ENCODE peak calls at places on chromosomes 3 and 15, in five cellular contexts. Y is breast epithelium, M is HepG2, S is esophagus squamous epithelium, J is uterus. L is an unnamed sample.

GRCh38 chr3:190696777-190697501 is 165.6 kb downstream of the GMNC start:
- DNase-seq in Y (no peak), M (peak), S (no peak), J (no peak), L (no peak)

GRCh38 chr3:100268986-100269385 is 8.2 kb downstream of the TBC1D23 start:
- DNase-seq in Y (no peak), M (no peak), S (no peak), J (no peak), L (no peak)

GRCh38 chr3:64549869-64550268 is 137.9 kb downstream of the ADAMTS9 start:
- DNase-seq in Y (no peak), M (no peak), S (no peak), J (no peak), L (no peak)

GRCh38 chr3:13256845-13257244 is 163.3 kb downstream of the NUP210 start:
- DNase-seq in Y (no peak), M (no peak), S (no peak), J (no peak), L (no peak)

GRCh38 chr3:177284383-177284881 is 87.2 kb upstream of the TBL1XR1 start:
- DNase-seq in Y (no peak), M (peak), S (no peak), J (peak), L (no peak)

GRCh38 chr15:77966540-77967290 is 110.8 kb downstream of the TBC1D2B start:
- DNase-seq in Y (no peak), M (peak), S (no peak), J (no peak), L (no peak)

GRCh38 chr3:20511863-20512262 is 325.9 kb upstream of the SGO1 start:
- DNase-seq in Y (no peak), M (peak), S (no peak), J (no peak), L (no peak)

GRCh38 chr3:13433931-13434330 is 13.8 kb upstream of the NUP210 start:
- DNase-seq in Y (no peak), M (no peak), S (no peak), J (no peak), L (no peak)

GRCh38 chr15:69415381-69415780 is 1.2 kb downstream of the KIF23 start:
- DNase-seq in Y (no peak), M (no peak), S (no peak), J (no peak), L (no peak)

GRCh38 chr3:155302476-155302875 is 9.0 kb upstream of the STRIT1 start:
- DNase-seq in Y (no peak), M (no peak), S (no peak), J (no peak), L (no peak)

GRCh38 chr15:77784361-77785292 is 151.9 kb upstream of the LINGO1 start:
- DNase-seq in Y (no peak), M (peak), S (no peak), J (no peak), L (no peak)

GRCh38 chr3:172279191-172279640 is 169.0 kb downstream of the GHSR start:
- DNase-seq in Y (no peak), M (no peak), S (no peak), J (no peak), L (no peak)

GRCh38 chr15:101309436-101310162 is 14.6 kb upstream of the SNRPA1 start:
- DNase-seq in Y (no peak), M (no peak), S (no peak), J (peak), L (no peak)

GRCh38 chr3:158809642-158810041 is 7.8 kb downstream of the MFSD1 start:
- DNase-seq in Y (no peak), M (no peak), S (no peak), J (no peak), L (no peak)

GRCh38 chr3:119768668-119769393 is 13.1 kb upstream of the NR1I2 start:
- DNase-seq in Y (no peak), M (no peak), S (no peak), J (no peak), L (no peak)

GRCh38 chr3:157176108-157176507 is 16.2 kb upstream of the CCNL1 start:
- DNase-seq in Y (no peak), M (no peak), S (no peak), J (no peak), L (no peak)

GRCh38 chr3:39000008-39000450 is 51.7 kb downstream of the SCN11A start:
- DNase-seq in Y (no peak), M (peak), S (no peak), J (no peak), L (no peak)

GRCh38 chr3:172648736-172649135 is 62.1 kb downstream of the NCEH1 start:
- DNase-seq in Y (no peak), M (no peak), S (no peak), J (no peak), L (no peak)

GRCh38 chr3:46868948-46869347 is 5.7 kb upstream of the MYL3 start:
- DNase-seq in Y (no peak), M (peak), S (no peak), J (no peak), L (no peak)

GRCh38 chr3:59451041-59451763 is 401.4 kb upstream of the CFAP20DC start:
- DNase-seq in Y (no peak), M (no peak), S (no peak), J (no peak), L (no peak)

GRCh38 chr15:101499863-101500713 is 10.6 kb upstream of the PCSK6 start:
- DNase-seq in Y (peak), M (no peak), S (no peak), J (no peak), L (peak)

GRCh38 chr3:16181361-16181760 is 6.9 kb downstream of the GALNT15 start:
- DNase-seq in Y (no peak), M (no peak), S (no peak), J (peak), L (no peak)

GRCh38 chr3:12993623-12994356 is 79.4 kb downstream of the IQSEC1 start:
- DNase-seq in Y (no peak), M (no peak), S (no peak), J (no peak), L (no peak)

GRCh38 chr15:52208306-52208946 is 17.2 kb upstream of the GNB5 start:
- DNase-seq in Y (no peak), M (peak), S (peak), J (peak), L (peak)

GRCh38 chr3:39915027-39915426 is 105.6 kb downstream of the MYRIP start:
- DNase-seq in Y (no peak), M (no peak), S (no peak), J (no peak), L (no peak)

GRCh38 chr15:81887913-81888312 is 157.9 kb downstream of the MEX3B start:
- DNase-seq in Y (no peak), M (no peak), S (no peak), J (peak), L (no peak)

GRCh38 chr15:51864408-51865056 is 35.1 kb downstream of the TMOD3 start:
- DNase-seq in Y (no peak), M (no peak), S (no peak), J (no peak), L (no peak)

GRCh38 chr3:71796268-71796667 is 11.3 kb upstream of the PROK2 start:
- DNase-seq in Y (no peak), M (no peak), S (no peak), J (no peak), L (no peak)

GRCh38 chr3:51955893-51956770 is 951 bp downstream of the GPR62 start:
- DNase-seq in Y (no peak), M (no peak), S (no peak), J (peak), L (peak)

GRCh38 chr3:14329116-14329830 is 73.1 kb upstream of the SLC6A6 start:
- DNase-seq in Y (no peak), M (no peak), S (no peak), J (no peak), L (no peak)

GRCh38 chr3:112761062-112761638 is 85.5 kb downstream of the CD200R1L start:
- DNase-seq in Y (no peak), M (no peak), S (no peak), J (no peak), L (no peak)

GRCh38 chr3:119240582-119241434 is at the start of gene B4GALT4:
- DNase-seq in Y (peak), M (peak), S (peak), J (peak), L (peak)

GRCh38 chr3:121295453-121295852 is 250.3 kb downstream of the POLQ start:
- DNase-seq in Y (no peak), M (no peak), S (no peak), J (no peak), L (no peak)

GRCh38 chr15:39239562-39239961 is 341.3 kb upstream of the THBS1 start:
- DNase-seq in Y (no peak), M (no peak), S (no peak), J (no peak), L (no peak)

GRCh38 chr3:94772402-94772801 is 709.5 kb downstream of the NSUN3 start:
- DNase-seq in Y (no peak), M (no peak), S (no peak), J (no peak), L (no peak)

GRCh38 chr15:99348412-99348811 is 97.1 kb downstream of the LRRC28 start:
- DNase-seq in Y (no peak), M (no peak), S (no peak), J (no peak), L (no peak)

GRCh38 chr3:195900426-195901355 is 7.7 kb downstream of the TNK2 start:
- DNase-seq in Y (peak), M (peak), S (peak), J (no peak), L (no peak)

DNA sequence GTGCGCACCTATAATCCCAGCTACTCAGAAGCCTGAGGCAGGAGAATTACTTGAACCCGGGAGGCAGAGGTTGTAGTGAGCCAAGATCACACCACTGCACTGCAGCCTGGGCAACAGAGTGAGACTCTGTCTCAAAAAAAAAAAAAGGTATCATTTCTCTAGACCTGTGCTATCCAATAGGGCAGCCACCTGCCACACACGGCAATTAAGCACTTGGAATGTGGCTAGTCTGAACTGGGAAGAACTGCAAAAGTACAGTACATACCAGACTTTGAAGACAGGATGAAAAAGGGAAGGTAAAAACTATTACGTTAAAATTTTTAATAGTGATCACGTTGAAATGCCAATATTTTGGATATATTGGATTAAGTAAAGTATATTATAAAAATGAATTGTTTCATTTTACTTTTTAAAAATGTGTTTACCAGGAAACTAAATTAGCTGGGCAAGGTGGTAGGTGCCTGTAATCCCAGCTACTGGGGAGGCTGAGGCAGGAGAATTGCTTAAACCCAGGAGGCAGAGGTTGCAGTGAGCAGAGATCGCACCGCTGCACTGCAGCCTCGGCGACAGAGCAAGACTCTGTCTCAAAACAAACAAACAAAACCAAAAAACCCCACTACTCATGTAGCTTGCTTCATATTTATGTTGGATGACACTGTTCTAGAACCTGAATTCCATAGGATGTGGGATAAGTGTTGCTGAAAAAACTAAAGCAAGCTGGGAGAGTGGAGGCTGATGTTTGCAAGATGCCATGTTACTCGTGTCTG is 2.3 kb downstream of the CYP8B1 start:
- DNase-seq in Y (no peak), M (no peak), S (no peak), J (no peak), L (no peak)
- TF ChIP-seq POLR2A in Y (no peak), M (no peak), S (no peak), J (no peak), L (no peak)

GRCh38 chr3:63344676-63345075 is 66.6 kb downstream of the SYNPR start:
- DNase-seq in Y (no peak), M (no peak), S (no peak), J (no peak), L (no peak)

GRCh38 chr3:63343674-63344073 is 65.6 kb downstream of the SYNPR start:
- DNase-seq in Y (peak), M (peak), S (no peak), J (peak), L (peak)
- H3K27ac ChIP-seq in Y (no peak), M (no peak), S (no peak), J (no peak), L (no peak)

GRCh38 chr15:34336947-34337556 is 529 bp downstream of the SLC12A6 start:
- DNase-seq in Y (no peak), M (no peak), S (no peak), J (no peak), L (no peak)

GRCh38 chr15:34335176-34335575 is 2.4 kb downstream of the SLC12A6 start:
- DNase-seq in Y (no peak), M (no peak), S (no peak), J (no peak), L (no peak)

GRCh38 chr15:34338347-34338746 is 766 bp upstream of the SLC12A6 start:
- DNase-seq in Y (no peak), M (no peak), S (no peak), J (no peak), L (no peak)

GRCh38 chr15:34336333-34336732 is 1.2 kb downstream of the SLC12A6 start:
- DNase-seq in Y (no peak), M (no peak), S (no peak), J (no peak), L (no peak)

GRCh38 chr15:34337557-34338306 is at the start of gene SLC12A6:
- DNase-seq in Y (peak), M (peak), S (peak), J (peak), L (peak)
- TF ChIP-seq POLR2A in Y (no peak), M (peak), S (peak), J (peak), L (peak)

DNA sequence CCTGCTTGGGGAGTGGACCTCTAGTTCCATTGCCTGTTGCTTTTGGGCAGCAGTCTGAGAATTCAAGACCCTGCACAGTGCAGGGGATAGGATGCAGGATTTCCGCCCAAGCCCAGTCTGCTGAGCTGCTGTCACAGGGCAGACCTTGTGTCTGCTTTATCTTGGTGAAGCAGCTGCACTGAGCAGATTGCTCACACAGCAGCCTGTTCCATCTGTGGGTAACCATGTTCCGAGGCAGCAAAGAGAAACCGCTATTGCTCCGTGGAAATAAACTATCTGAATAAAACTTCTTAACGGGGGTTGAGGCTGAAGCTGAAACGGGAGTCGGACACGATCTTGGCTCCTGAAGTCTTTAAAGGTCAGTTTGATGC is 202.3 kb downstream of the AKAP13 start:
- DNase-seq in Y (peak), M (no peak), S (no peak), J (peak), L (no peak)
- H3K27ac ChIP-seq in Y (peak), M (no peak), S (peak), J (peak), L (peak)

DNA sequence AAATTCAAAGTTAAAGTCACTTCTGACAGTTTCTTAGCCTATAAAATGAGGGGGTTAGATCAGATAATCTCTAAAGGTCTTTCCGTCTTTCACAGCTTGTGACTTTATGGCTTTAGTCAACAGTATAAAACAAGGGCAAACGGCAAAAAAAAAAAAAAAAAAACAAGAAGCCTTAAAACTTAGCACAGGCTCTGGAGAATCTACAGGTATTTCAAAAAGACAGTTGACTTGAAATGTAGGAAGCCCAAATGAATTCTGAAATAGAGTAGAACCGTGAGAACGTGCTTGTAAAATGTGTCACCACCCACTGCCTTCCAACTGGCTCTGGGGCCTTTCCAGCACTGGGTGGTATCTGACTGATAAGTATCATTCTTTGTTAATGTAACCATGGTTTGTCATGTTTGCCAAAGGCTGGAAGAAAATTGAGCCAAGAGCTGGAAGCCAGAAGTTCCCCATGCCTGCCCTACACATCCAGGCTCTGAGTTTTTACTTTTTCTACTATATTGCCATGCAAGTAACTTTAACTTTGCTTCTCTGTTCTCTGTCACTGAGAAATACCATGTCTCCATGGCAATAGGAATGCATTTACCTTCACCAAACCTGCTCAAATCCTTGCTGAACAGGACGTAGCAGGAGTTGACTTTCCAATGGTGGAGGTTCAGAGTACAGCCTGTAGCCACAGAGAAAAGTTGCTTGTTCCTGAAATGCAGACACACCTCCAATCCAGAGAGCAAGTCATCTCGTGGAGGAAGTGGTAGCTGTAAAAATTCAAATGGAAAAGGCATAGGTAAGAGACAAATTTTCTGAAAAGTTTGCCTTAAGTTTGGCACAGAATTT is 35.8 kb upstream of the THSD4 start:
- DNase-seq in Y (no peak), M (no peak), S (no peak), J (no peak), L (peak)
- TF ChIP-seq POLR2A in Y (no peak), M (no peak), S (no peak), J (no peak), L (no peak)